ENCODE peak calls at places on chromosomes 6 and 20, in eight cellular contexts. R is fibroblast of mammary gland; Z is prostate gland; M is HL-60; F is central memory CD4-positive, alpha-beta T cell; Q is NCI-H345; C is fibroblast of the aortic adventitia; G is heart right ventricle. U is an unnamed sample.
A peak's percentile ranks its signal among the peaks of the same experiment; 100 is the strongest.

GRCh38 chr6:142833054-142833453 is 111.9 kb downstream of the HIVEP2 start:
- DNase-seq in Z (no peak), Q (no peak), F (no peak), M (no peak), R (peak; percentile 98), G (no peak), C (peak; percentile 88), U (no peak)

GRCh38 chr6:83696674-83697073 is 12.2 kb downstream of the SNAP91 start:
- DNase-seq in C (no peak), G (no peak), Q (no peak), M (no peak), Z (no peak), F (no peak), R (no peak), U (no peak)

GRCh38 chr6:33905081-33905609 is 101.3 kb upstream of the MLN start:
- DNase-seq in R (no peak), Q (peak; percentile 15), F (peak; percentile 76), C (no peak), Z (no peak), G (no peak), M (no peak), U (no peak)

GRCh38 chr6:23307516-23307915 is 738.1 kb downstream of the HDGFL1 start:
- DNase-seq in F (no peak), M (no peak), G (no peak), C (no peak), Q (peak; percentile 50), Z (no peak), R (no peak), U (no peak)

GRCh38 chr6:113381957-113382356 is 475.2 kb upstream of the MARCKS start:
- DNase-seq in M (no peak), Q (peak; percentile 63), R (peak; percentile 76), G (no peak), C (peak; percentile 92), Z (peak; percentile 62), F (no peak), U (no peak)

GRCh38 chr6:143999406-143999805 is 8.7 kb downstream of the PLAGL1 start:
- DNase-seq in M (no peak), G (no peak), Z (no peak), C (peak; percentile 99), F (no peak), R (peak; percentile 88), Q (no peak), U (no peak)

GRCh38 chr6:151275121-151275520 is 35.4 kb downstream of the AKAP12 start:
- DNase-seq in R (no peak), C (no peak), F (no peak), M (no peak), Z (no peak), G (no peak), Q (no peak), U (no peak)

GRCh38 chr6:99619409-99619762 is 12.8 kb downstream of the PRDM13 start:
- DNase-seq in Q (no peak), R (no peak), G (no peak), Z (no peak), F (no peak), C (no peak), M (no peak), U (no peak)

GRCh38 chr20:53387983-53388675 is 205.5 kb downstream of the ZNF217 start:
- DNase-seq in F (peak; percentile 61), R (no peak), Q (no peak), M (no peak), G (no peak), Z (no peak), C (no peak), U (no peak)

GRCh38 chr6:35016417-35017221 is 124.5 kb downstream of the TCP11 start:
- DNase-seq in R (peak; percentile 72), F (no peak), G (peak; percentile 37), C (peak; percentile 70), Z (no peak), M (no peak), Q (no peak), U (no peak)

GRCh38 chr6:3755637-3756515 is 4.4 kb upstream of the PXDC1 start:
- DNase-seq in R (no peak), F (no peak), Z (no peak), Q (peak; percentile 55), G (no peak), M (no peak), C (no peak), U (no peak)

GRCh38 chr6:157649311-157650260 is 173.5 kb upstream of the SNX9 start:
- DNase-seq in F (no peak), Z (no peak), G (peak; percentile 34), R (no peak), C (no peak), Q (peak; percentile 85), M (no peak), U (no peak)

GRCh38 chr6:161033667-161034066 is 42.1 kb downstream of the MAP3K4 start:
- DNase-seq in F (no peak), M (no peak), R (peak; percentile 47), Z (no peak), G (no peak), C (peak; percentile 6), Q (no peak), U (no peak)

GRCh38 chr6:104558746-104559145 is 301.0 kb downstream of the HACE1 start:
- DNase-seq in F (no peak), Q (no peak), R (peak; percentile 64), C (no peak), G (no peak), M (no peak), Z (no peak), U (no peak)

GRCh38 chr20:33791959-33792597 is 19.1 kb upstream of the CHMP4B start:
- DNase-seq in Z (no peak), R (peak; percentile 72), G (peak; percentile 40), M (peak; percentile 30), F (peak; percentile 26), Q (peak; percentile 27), C (peak; percentile 52), U (no peak)

GRCh38 chr6:81697564-81697963 is 54.9 kb downstream of the TENT5A start:
- DNase-seq in G (no peak), F (no peak), Q (no peak), R (peak; percentile 59), Z (no peak), M (no peak), C (peak; percentile 41), U (no peak)

GRCh38 chr6:163667372-163668060 is 253.0 kb downstream of the QKI start:
- DNase-seq in C (no peak), F (no peak), M (peak; percentile 69), G (no peak), Z (no peak), R (peak; percentile 72), Q (no peak), U (no peak)

GRCh38 chr6:90003069-90003800 is 109.0 kb downstream of the GJA10 start:
- DNase-seq in C (no peak), F (no peak), Q (no peak), G (no peak), Z (no peak), M (no peak), R (no peak), U (no peak)

GRCh38 chr6:133432021-133432989 is 191.1 kb downstream of the EYA4 start:
- DNase-seq in C (no peak), Z (no peak), G (no peak), M (no peak), Q (no peak), R (peak; percentile 12), F (no peak), U (no peak)

GRCh38 chr20:18506744-18507143 is 996 bp upstream of the SEC23B start:
- DNase-seq in C (no peak), R (no peak), Q (no peak), M (peak; percentile 38), G (no peak), F (no peak), Z (no peak), U (no peak)

GRCh38 chr6:46419576-46420002 is 71.7 kb downstream of the RCAN2 start:
- DNase-seq in F (no peak), R (peak; percentile 80), G (no peak), Q (peak; percentile 68), C (peak; percentile 84), Z (peak; percentile 62), M (no peak), U (peak; percentile 60)

GRCh38 chr20:43265449-43265848 is 75.7 kb upstream of the PTPRT start:
- DNase-seq in C (no peak), R (no peak), Q (no peak), M (no peak), G (no peak), F (no peak), Z (no peak), U (no peak)

GRCh38 chr20:32359633-32360332 is 1.7 kb downstream of the ASXL1 start:
- DNase-seq in F (peak; percentile 21), C (peak; percentile 40), M (no peak), G (no peak), R (no peak), Z (no peak), Q (no peak), U (no peak)

GRCh38 chr6:100464910-100465700 is at the start of gene SIM1:
- DNase-seq in M (no peak), Q (peak; percentile 39), C (no peak), F (no peak), G (peak; percentile 43), Z (no peak), R (peak; percentile 80), U (no peak)

GRCh38 chr6:143374014-143374413 is 76.5 kb downstream of the ADAT2 start:
- DNase-seq in F (no peak), M (no peak), Q (no peak), C (no peak), R (no peak), Z (no peak), G (no peak), U (no peak)

GRCh38 chr20:22686097-22686496 is 101.7 kb upstream of the FOXA2 start:
- DNase-seq in C (peak; percentile 63), M (no peak), Q (peak; percentile 14), F (no peak), Z (no peak), R (peak; percentile 59), G (peak; percentile 50), U (peak; percentile 46)

GRCh38 chr20:37898301-37899104 is 4.4 kb upstream of the VSTM2L start:
- DNase-seq in Z (peak; percentile 32), F (no peak), M (no peak), G (no peak), R (no peak), Q (no peak), C (peak; percentile 47), U (no peak)

GRCh38 chr6:92767101-92767500 is 652.3 kb downstream of the EPHA7 start:
- DNase-seq in C (no peak), F (no peak), Q (no peak), G (no peak), Z (no peak), R (no peak), M (no peak), U (no peak)

GRCh38 chr6:34447915-34448314 is 18.0 kb upstream of the PACSIN1 start:
- DNase-seq in M (no peak), F (no peak), R (no peak), C (no peak), Z (no peak), Q (no peak), G (no peak), U (no peak)